ENCODE peak calls at places on chromosomes 3 and 15, in nine cellular contexts. I is NB4, A is transverse colon, H is A549, N is sigmoid colon, K is upper lobe of left lung, G is uterus, O is HCT116, C is esophagus squamous epithelium. L is an unnamed sample.

GRCh38 chr15:37695719-37696118 is 238.7 kb upstream of the TMCO5A start:
- DNase-seq in I (no peak), C (no peak), N (no peak), K (no peak), A (no peak), O (no peak), H (no peak), G (no peak), L (no peak)

GRCh38 chr3:127970966-127971592 is 56.0 kb downstream of the KBTBD12 start:
- DNase-seq in O (peak), C (no peak), G (no peak), N (no peak), I (peak), A (peak), H (peak), K (no peak), L (peak)

GRCh38 chr15:88649286-88649733 is 10.5 kb downstream of the ISG20 start:
- DNase-seq in K (peak), O (peak), N (peak), C (no peak), G (no peak), I (no peak), H (peak), A (peak), L (peak)

GRCh38 chr3:165624761-165625160 is 212.5 kb downstream of the BCHE start:
- DNase-seq in G (no peak), I (peak), K (no peak), N (no peak), O (no peak), H (peak), C (no peak), A (no peak), L (no peak)

GRCh38 chr3:4322635-4323034 is 19.5 kb downstream of the SETMAR start:
- DNase-seq in K (no peak), A (no peak), H (peak), I (peak), G (no peak), C (no peak), N (no peak), O (no peak), L (no peak)

GRCh38 chr3:65861718-65862117 is 177.0 kb downstream of the MAGI1 start:
- DNase-seq in I (no peak), G (no peak), H (no peak), C (no peak), A (no peak), O (no peak), K (no peak), N (no peak), L (no peak)

GRCh38 chr15:50546566-50546965 is at the start of gene USP50:
- DNase-seq in G (no peak), I (no peak), A (no peak), H (no peak), O (no peak), K (no peak), N (no peak), C (no peak), L (no peak)

GRCh38 chr15:41558400-41559238 is at the start of gene TYRO3:
- DNase-seq in H (no peak), N (peak), G (peak), C (no peak), K (peak), I (peak), A (peak), O (no peak), L (no peak)

GRCh38 chr15:31150732-31151212 is 49.2 kb upstream of the TRPM1 start:
- DNase-seq in C (no peak), N (no peak), H (no peak), I (no peak), O (no peak), A (no peak), K (no peak), G (no peak), L (peak)

GRCh38 chr3:124972457-124972856 is 37.9 kb upstream of the MUC13 start:
- DNase-seq in I (no peak), H (peak), G (no peak), O (no peak), K (no peak), N (no peak), C (no peak), A (peak), L (no peak)

GRCh38 chr15:22810735-22811338 is 24.4 kb downstream of the NIPA1 start:
- DNase-seq in O (no peak), H (no peak), A (no peak), N (no peak), C (no peak), I (no peak), G (no peak), K (no peak), L (no peak)

GRCh38 chr3:73827658-73828313 is 203.0 kb upstream of the PDZRN3 start:
- DNase-seq in N (no peak), I (no peak), G (no peak), C (no peak), A (peak), K (no peak), O (no peak), H (no peak), L (no peak)

GRCh38 chr3:137792633-137793271 is 28.6 kb downstream of the SOX14 start:
- DNase-seq in G (no peak), N (no peak), A (no peak), O (peak), H (peak), C (no peak), K (no peak), I (peak), L (peak)

GRCh38 chr3:175434591-175434990 is 575.5 kb downstream of the NAALADL2 start:
- DNase-seq in G (no peak), A (no peak), H (no peak), K (no peak), N (no peak), C (no peak), I (no peak), O (no peak), L (no peak)

GRCh38 chr3:49868951-49869454 is 703 bp downstream of the CAMKV start:
- DNase-seq in C (no peak), I (peak), O (no peak), H (no peak), N (no peak), K (no peak), G (no peak), A (no peak), L (no peak)

GRCh38 chr15:64808785-64809453 is 16.5 kb downstream of the PIF1 start:
- DNase-seq in G (no peak), A (no peak), I (no peak), O (no peak), N (no peak), C (no peak), H (no peak), K (no peak), L (no peak)

GRCh38 chr3:72818092-72818721 is 30.0 kb downstream of the SHQ1 start:
- DNase-seq in A (no peak), K (no peak), H (peak), I (peak), N (no peak), G (no peak), O (peak), C (no peak), L (no peak)

GRCh38 chr3:112976001-112976400 is 1.1 kb upstream of the CD200R1 start:
- DNase-seq in O (no peak), N (no peak), H (no peak), A (no peak), K (no peak), C (no peak), G (no peak), I (no peak), L (no peak)

GRCh38 chr3:114839476-114839875 is 307.6 kb downstream of the ZBTB20 start:
- DNase-seq in I (no peak), A (no peak), C (no peak), N (no peak), K (no peak), G (no peak), H (peak), O (no peak), L (no peak)

GRCh38 chr3:172158741-172159140 is 119.4 kb downstream of the FNDC3B start:
- DNase-seq in N (no peak), H (no peak), C (no peak), K (no peak), G (no peak), A (no peak), O (no peak), I (no peak), L (no peak)

GRCh38 chr15:37017031-37017625 is 83.2 kb downstream of the MEIS2 start:
- DNase-seq in O (no peak), I (no peak), A (no peak), C (no peak), N (no peak), K (no peak), H (no peak), G (no peak), L (no peak)

GRCh38 chr3:191235331-191236314 is 36.6 kb downstream of the OSTN start:
- DNase-seq in H (no peak), A (no peak), K (no peak), I (no peak), N (no peak), G (no peak), C (no peak), O (no peak), L (no peak)

GRCh38 chr15:92527197-92527596 is 128.4 kb downstream of the FAM174B start:
- DNase-seq in H (no peak), G (no peak), I (no peak), O (no peak), A (peak), K (peak), C (no peak), N (peak), L (peak)

GRCh38 chr15:85313339-85313738 is 67.1 kb upstream of the AKAP13 start:
- DNase-seq in A (no peak), K (no peak), C (no peak), I (no peak), N (no peak), H (no peak), O (no peak), G (no peak), L (no peak)

GRCh38 chr15:26029146-26029545 is 166.0 kb upstream of the ATP10A start:
- DNase-seq in I (no peak), O (no peak), A (no peak), G (no peak), K (no peak), C (no peak), H (no peak), N (no peak), L (no peak)

GRCh38 chr15:84917452-84917851 is 33.0 kb downstream of the SLC28A1 start:
- DNase-seq in H (no peak), A (no peak), I (no peak), N (no peak), O (no peak), K (no peak), G (no peak), C (no peak), L (no peak)

GRCh38 chr3:65331730-65332129 is 643.9 kb upstream of the ADAMTS9 start:
- DNase-seq in O (no peak), G (no peak), K (no peak), I (no peak), A (no peak), N (no peak), H (no peak), C (no peak), L (no peak)

GRCh38 chr3:184456476-184456875 is 76.6 kb downstream of the CHRD start:
- DNase-seq in A (no peak), C (no peak), I (no peak), H (no peak), G (no peak), O (no peak), K (no peak), N (no peak), L (peak)

GRCh38 chr3:189490749-189491148 is 140.4 kb upstream of the TP63 start:
- DNase-seq in A (peak), K (no peak), H (peak), O (no peak), G (no peak), N (no peak), I (no peak), C (no peak), L (no peak)

GRCh38 chr3:190807719-190808375 is 54.6 kb downstream of the GMNC start:
- DNase-seq in I (no peak), G (peak), N (no peak), C (no peak), H (no peak), A (no peak), K (peak), O (no peak), L (peak)

GRCh38 chr3:194537732-194538247 is 51.0 kb upstream of the ATP13A3 start:
- DNase-seq in N (no peak), H (peak), I (peak), G (no peak), A (peak), O (no peak), C (no peak), K (peak), L (no peak)

GRCh38 chr15:65038838-65039237 is 6.3 kb upstream of the SLC51B start:
- DNase-seq in C (no peak), N (no peak), O (no peak), G (peak), H (no peak), K (no peak), I (no peak), A (no peak), L (peak)

GRCh38 chr3:48466386-48467109 is 20.0 kb downstream of the ATRIP start:
- DNase-seq in O (no peak), G (peak), C (no peak), H (no peak), N (peak), I (peak), K (no peak), A (peak), L (no peak)

DNA sequence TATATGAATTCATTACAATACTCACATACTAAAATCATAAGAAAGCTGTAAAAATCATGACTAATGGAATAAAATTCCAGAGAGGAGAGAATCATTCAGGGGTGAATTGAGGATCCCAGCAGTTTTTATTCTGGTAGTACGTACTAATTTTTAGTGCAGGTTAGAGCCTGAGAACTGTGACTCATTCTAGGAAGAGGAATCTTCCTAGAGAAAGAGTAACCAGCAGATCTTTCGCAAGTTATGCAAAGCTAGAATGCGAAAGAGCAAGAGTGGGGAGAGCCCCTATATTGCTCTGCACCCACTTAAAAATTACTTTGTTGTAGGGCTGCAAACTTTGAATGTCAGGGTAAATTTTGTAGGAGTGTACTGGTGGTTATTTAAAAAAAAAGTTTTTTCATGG is 303.6 kb upstream of the ARPP21 start:
- DNase-seq in O (no peak), G (no peak), A (no peak), C (no peak), I (no peak), K (no peak), H (no peak), N (no peak), L (no peak)
- TF ChIP-seq POLR2A in O (no peak), G (no peak), A (no peak), C (no peak), I (no peak), K (no peak), H (no peak), N (no peak), L (no peak)

GRCh38 chr3:84922682-84923081 is 36.1 kb upstream of the CADM2 start:
- DNase-seq in N (no peak), G (no peak), O (no peak), C (no peak), H (no peak), I (no peak), K (no peak), A (no peak), L (no peak)

GRCh38 chr3:84925571-84925970 is 33.2 kb upstream of the CADM2 start:
- DNase-seq in H (no peak), O (no peak), C (no peak), G (no peak), I (no peak), N (no peak), K (no peak), A (no peak), L (no peak)
- H3K4me3 ChIP-seq in H (no peak), O (no peak), C (no peak), G (no peak), I (no peak), N (no peak), K (no peak), A (no peak), L (no peak)

GRCh38 chr15:62758126-62758951 is 284.2 kb upstream of the TPM1 start:
- DNase-seq in N (peak), A (peak), G (no peak), I (no peak), C (no peak), O (no peak), K (no peak), H (peak), L (peak)
- TF ChIP-seq POLR2A in N (no peak), A (no peak), G (no peak), I (no peak), C (no peak), O (no peak), K (no peak), H (no peak), L (no peak)

GRCh38 chr15:45307230-45307924 is 55.3 kb downstream of the SLC28A2 start:
- DNase-seq in N (no peak), H (peak), A (no peak), I (peak), O (peak), C (no peak), K (no peak), G (no peak), L (no peak)
- H3K4me3 ChIP-seq in N (no peak), H (no peak), A (no peak), I (peak), O (no peak), C (no peak), K (no peak), G (no peak), L (no peak)

GRCh38 chr15:78540135-78540954 is at the start of gene PSMA4:
- DNase-seq in G (peak), I (peak), A (peak), H (peak), C (peak), N (peak), O (peak), K (peak), L (peak)
- TF ChIP-seq POLR2A in G (peak), I (peak), A (peak), H (peak), C (peak), N (peak), O (peak), K (peak), L (no peak)

GRCh38 chr3:29141197-29141911 is 139.5 kb upstream of the RBMS3 start:
- DNase-seq in G (no peak), C (no peak), I (no peak), A (no peak), H (no peak), N (no peak), O (no peak), K (no peak), L (no peak)

GRCh38 chr3:29141912-29142262 is 139.0 kb upstream of the RBMS3 start:
- DNase-seq in G (no peak), H (no peak), N (no peak), K (no peak), O (no peak), C (no peak), A (no peak), I (no peak), L (no peak)

GRCh38 chr3:29140706-29141105 is 140.2 kb upstream of the RBMS3 start:
- DNase-seq in G (no peak), I (no peak), A (no peak), C (no peak), H (no peak), K (no peak), O (no peak), N (no peak), L (no peak)

GRCh38 chr3:29137601-29138000 is 143.3 kb upstream of the RBMS3 start:
- DNase-seq in K (no peak), A (no peak), G (no peak), O (no peak), N (no peak), I (no peak), C (no peak), H (no peak), L (no peak)

DNA sequence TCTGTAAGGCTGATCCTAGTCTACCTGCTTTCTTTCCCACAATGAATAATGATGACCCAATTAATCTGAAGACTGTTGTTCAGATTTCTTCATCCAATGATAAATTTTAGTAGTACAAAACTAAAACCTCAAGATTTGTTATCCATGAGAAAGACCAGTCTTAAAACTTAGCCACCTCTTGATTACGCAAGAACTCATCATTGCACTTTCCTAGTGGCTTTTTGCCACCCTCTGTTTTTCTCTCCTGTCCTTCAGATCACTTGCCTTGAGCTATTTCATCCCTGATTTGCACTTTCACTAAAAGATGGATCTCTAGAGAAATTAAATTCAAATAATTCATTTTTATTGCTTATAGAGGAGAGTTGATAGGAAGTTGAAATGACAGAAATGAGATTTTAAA is 142.7 kb upstream of the RBMS3 start:
- DNase-seq in C (no peak), H (no peak), I (no peak), G (no peak), O (no peak), A (no peak), K (no peak), N (no peak), L (no peak)
- H3K4me3 ChIP-seq in C (no peak), H (no peak), I (no peak), G (no peak), O (no peak), A (no peak), K (no peak), N (no peak), L (no peak)

DNA sequence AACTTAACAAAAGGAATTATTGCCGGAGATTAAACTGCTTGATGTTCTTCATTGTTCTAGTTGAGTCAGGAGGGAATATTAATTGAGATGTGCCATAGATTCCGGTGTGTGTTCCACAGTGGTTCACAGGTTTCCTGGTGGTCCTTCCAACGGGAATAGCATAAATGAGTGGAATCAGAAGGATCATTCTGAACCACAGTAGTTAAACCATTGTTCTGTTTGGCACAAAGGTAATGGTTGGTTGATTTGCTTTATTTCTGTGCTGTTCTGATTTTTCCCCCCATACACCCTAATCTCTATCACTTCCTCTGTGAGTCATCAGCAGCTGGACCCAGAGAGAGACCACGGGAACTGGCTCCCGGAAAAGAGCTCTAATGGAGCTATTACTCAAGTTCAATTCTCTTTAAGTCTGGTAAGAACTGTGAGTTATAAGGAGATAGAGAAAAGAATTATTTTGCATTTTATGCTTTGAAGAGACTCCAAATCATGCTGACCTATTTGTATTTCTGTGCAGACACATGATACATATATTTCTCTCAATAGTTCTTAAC is 627.2 kb downstream of the ZIC1 start:
- DNase-seq in O (no peak), K (no peak), G (no peak), N (no peak), H (no peak), A (no peak), C (no peak), I (peak), L (no peak)
- TF ChIP-seq POLR2A in O (no peak), K (no peak), G (no peak), N (no peak), H (no peak), A (no peak), C (no peak), I (no peak), L (no peak)

GRCh38 chr3:152348436-152349177 is 79.9 kb downstream of the MBNL1 start:
- DNase-seq in A (no peak), H (no peak), I (no peak), C (no peak), O (no peak), K (no peak), N (no peak), G (no peak), L (no peak)

GRCh38 chr3:152349397-152349796 is 80.7 kb downstream of the MBNL1 start:
- DNase-seq in G (no peak), K (no peak), I (no peak), H (no peak), C (no peak), O (no peak), N (no peak), A (no peak), L (no peak)

GRCh38 chr3:152350139-152350538 is 81.4 kb downstream of the MBNL1 start:
- DNase-seq in K (no peak), I (no peak), G (no peak), A (no peak), C (no peak), N (no peak), H (no peak), O (no peak), L (no peak)

GRCh38 chr3:152346740-152347139 is 78.0 kb downstream of the MBNL1 start:
- DNase-seq in O (no peak), N (no peak), A (no peak), H (no peak), K (no peak), G (no peak), I (no peak), C (no peak), L (no peak)

GRCh38 chr3:152346058-152346457 is 77.3 kb downstream of the MBNL1 start:
- DNase-seq in H (no peak), C (no peak), K (no peak), A (no peak), I (no peak), N (no peak), G (no peak), O (no peak), L (no peak)
- H3K4me3 ChIP-seq in H (no peak), C (no peak), K (no peak), A (no peak), I (no peak), N (no peak), G (no peak), O (no peak), L (no peak)